ENCODE peak calls at places on chromosomes 7 and 10, in four cellular contexts. One of them, this sample, is unnamed.

GRCh38 chr10:3782099-3782455 is 2.9 kb downstream of the KLF6 start:
- DNase-seq in K562: no peak
- DNase-seq in A549: no peak
- DNase-seq in HepG2: no peak
- DNase-seq in this sample: no peak

GRCh38 chr7:66429498-66430163 is 199.1 kb upstream of the KCTD7 start:
- DNase-seq in K562: no peak
- DNase-seq in HepG2: peak
- DNase-seq in A549: no peak
- DNase-seq in this sample: no peak

GRCh38 chr10:2005546-2005945 is 268.2 kb upstream of the ADARB2 start:
- DNase-seq in K562: no peak
- DNase-seq in A549: no peak
- DNase-seq in HepG2: no peak
- DNase-seq in this sample: no peak

GRCh38 chr7:139588632-139589031 is 65.1 kb downstream of the CLEC2L start:
- DNase-seq in HepG2: no peak
- DNase-seq in K562: peak
- DNase-seq in A549: no peak
- DNase-seq in this sample: no peak

GRCh38 chr7:113561446-113561845 is 357.4 kb downstream of the PPP1R3A start:
- DNase-seq in K562: no peak
- DNase-seq in HepG2: no peak
- DNase-seq in A549: no peak
- DNase-seq in this sample: no peak

GRCh38 chr7:32070406-32071360 is at the start of gene PDE1C:
- DNase-seq in HepG2: no peak
- DNase-seq in K562: no peak
- DNase-seq in A549: peak
- DNase-seq in this sample: peak

GRCh38 chr10:62083868-62084267 is 182.4 kb downstream of the ARID5B start:
- DNase-seq in K562: no peak
- DNase-seq in HepG2: no peak
- DNase-seq in A549: no peak
- DNase-seq in this sample: no peak

GRCh38 chr7:37901890-37902524 is 14.6 kb downstream of the SFRP4 start:
- DNase-seq in A549: no peak
- DNase-seq in HepG2: peak
- DNase-seq in K562: no peak
- DNase-seq in this sample: no peak

GRCh38 chr7:67438174-67438837 is 441.7 kb downstream of the TYW1 start:
- DNase-seq in K562: peak
- DNase-seq in A549: no peak
- DNase-seq in HepG2: no peak
- DNase-seq in this sample: no peak

GRCh38 chr10:90871279-90871760 is 454 bp upstream of the RPP30 start:
- DNase-seq in HepG2: peak
- DNase-seq in A549: peak
- DNase-seq in K562: peak
- DNase-seq in this sample: peak

GRCh38 chr10:80471009-80471408 is 16.9 kb downstream of the TSPAN14 start:
- DNase-seq in K562: no peak
- DNase-seq in HepG2: no peak
- DNase-seq in A549: no peak
- DNase-seq in this sample: no peak

GRCh38 chr10:62502995-62503613 is 128.9 kb downstream of the ZNF365 start:
- DNase-seq in HepG2: no peak
- DNase-seq in K562: no peak
- DNase-seq in A549: no peak
- DNase-seq in this sample: no peak

GRCh38 chr10:47173929-47174442 is 126.0 kb upstream of the GDF10 start:
- DNase-seq in K562: no peak
- DNase-seq in A549: no peak
- DNase-seq in HepG2: no peak
- DNase-seq in this sample: no peak

GRCh38 chr10:34049887-34050286 is 715.4 kb upstream of the NRP1 start:
- DNase-seq in HepG2: no peak
- DNase-seq in A549: peak
- DNase-seq in K562: no peak
- DNase-seq in this sample: no peak

GRCh38 chr10:27893320-27894014 is 105.4 kb downstream of the ODAD2 start:
- DNase-seq in HepG2: no peak
- DNase-seq in A549: no peak
- DNase-seq in K562: no peak
- DNase-seq in this sample: no peak

GRCh38 chr10:33098966-33099663 is 141.1 kb upstream of the ITGB1 start:
- DNase-seq in A549: no peak
- DNase-seq in HepG2: no peak
- DNase-seq in K562: no peak
- DNase-seq in this sample: no peak

GRCh38 chr7:43723002-43723331 is 6.4 kb downstream of the COA1 start:
- DNase-seq in HepG2: no peak
- DNase-seq in K562: no peak
- DNase-seq in A549: no peak
- DNase-seq in this sample: no peak

GRCh38 chr7:24290004-24290641 is 6.1 kb downstream of the NPY start:
- DNase-seq in A549: peak
- DNase-seq in HepG2: peak
- DNase-seq in K562: peak
- DNase-seq in this sample: peak

GRCh38 chr7:90472805-90473540 is 3.5 kb downstream of the PTTG1IP2 start:
- DNase-seq in K562: no peak
- DNase-seq in HepG2: no peak
- DNase-seq in A549: no peak
- DNase-seq in this sample: no peak

GRCh38 chr10:132904814-132905649 is 37.3 kb downstream of the CFAP46 start:
- DNase-seq in K562: peak
- DNase-seq in A549: no peak
- DNase-seq in HepG2: peak
- DNase-seq in this sample: no peak

GRCh38 chr10:73042130-73042529 is 54.5 kb downstream of the P4HA1 start:
- DNase-seq in A549: no peak
- DNase-seq in HepG2: no peak
- DNase-seq in K562: no peak
- DNase-seq in this sample: no peak

GRCh38 chr10:73043766-73044377 is 52.8 kb downstream of the P4HA1 start:
- DNase-seq in A549: no peak
- DNase-seq in HepG2: no peak
- DNase-seq in K562: no peak
- DNase-seq in this sample: no peak

GRCh38 chr10:73039635-73040034 is 57.0 kb downstream of the P4HA1 start:
- DNase-seq in K562: no peak
- DNase-seq in HepG2: no peak
- DNase-seq in A549: no peak
- DNase-seq in this sample: no peak

GRCh38 chr10:73043319-73043718 is 53.3 kb downstream of the P4HA1 start:
- DNase-seq in K562: no peak
- DNase-seq in A549: no peak
- DNase-seq in HepG2: no peak
- DNase-seq in this sample: no peak

GRCh38 chr10:73044378-73045285 is 52.0 kb downstream of the P4HA1 start:
- DNase-seq in A549: no peak
- DNase-seq in K562: no peak
- DNase-seq in HepG2: no peak
- DNase-seq in this sample: no peak
- TF ChIP-seq HMGXB4 in A549: no peak
- TF ChIP-seq HMGXB4 in K562: no peak
- TF ChIP-seq HMGXB4 in HepG2: no peak
- TF ChIP-seq HMGXB4 in this sample: no peak

GRCh38 chr7:95686109-95686508 is 86.2 kb upstream of the DYNC1I1 start:
- DNase-seq in K562: no peak
- DNase-seq in A549: peak
- DNase-seq in HepG2: peak
- DNase-seq in this sample: peak
- TF ChIP-seq MAX in K562: no peak
- TF ChIP-seq MAX in A549: no peak
- TF ChIP-seq MAX in HepG2: no peak
- TF ChIP-seq MAX in this sample: no peak

GRCh38 chr7:2610466-2610865 is 21.3 kb upstream of the TTYH3 start:
- DNase-seq in K562: no peak
- DNase-seq in HepG2: no peak
- DNase-seq in A549: no peak
- DNase-seq in this sample: no peak
- TF ChIP-seq HMGXB4 in K562: no peak
- TF ChIP-seq HMGXB4 in HepG2: no peak
- TF ChIP-seq HMGXB4 in A549: no peak
- TF ChIP-seq HMGXB4 in this sample: no peak

GRCh38 chr7:134948246-134948645 is 38.1 kb upstream of the AGBL3 start:
- DNase-seq in A549: no peak
- DNase-seq in K562: no peak
- DNase-seq in HepG2: no peak
- DNase-seq in this sample: no peak
- TF ChIP-seq MAX in A549: no peak
- TF ChIP-seq MAX in K562: no peak
- TF ChIP-seq MAX in HepG2: no peak
- TF ChIP-seq MAX in this sample: no peak

DNA sequence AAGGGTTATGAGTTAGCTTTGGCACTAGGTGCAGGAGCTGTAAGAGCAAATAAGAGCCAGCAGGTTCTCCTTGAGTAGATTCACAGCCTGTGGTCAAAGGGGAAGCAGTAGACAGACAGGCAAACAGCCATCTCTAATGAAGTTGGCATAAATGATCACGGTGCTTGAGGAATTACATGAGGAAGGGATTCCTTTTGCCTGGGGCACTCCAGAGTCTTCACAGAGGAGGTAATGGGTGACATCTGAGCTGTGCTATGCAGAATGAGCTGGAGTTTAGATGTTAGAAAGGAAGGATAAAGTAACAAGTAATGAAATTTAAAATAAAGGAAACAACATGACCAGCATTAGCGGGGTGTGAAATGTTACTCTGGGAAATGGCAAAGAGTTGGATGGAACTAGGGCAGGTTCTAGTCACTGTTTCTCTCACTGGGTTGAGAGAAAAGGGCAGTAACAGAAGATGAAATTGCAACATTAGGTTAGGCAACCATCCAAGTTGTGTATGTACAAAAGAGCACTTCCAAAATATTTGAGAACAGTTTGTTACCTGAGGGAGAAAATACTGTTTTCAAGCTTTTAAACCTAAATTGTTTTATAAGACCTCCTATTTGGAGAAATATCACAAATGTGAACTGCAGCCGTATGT is 613.8 kb downstream of the PHTF2 start:
- DNase-seq in A549: no peak
- DNase-seq in K562: no peak
- DNase-seq in HepG2: no peak
- DNase-seq in this sample: no peak
- TF ChIP-seq HMGXB4 in A549: no peak
- TF ChIP-seq HMGXB4 in K562: no peak
- TF ChIP-seq HMGXB4 in HepG2: no peak
- TF ChIP-seq HMGXB4 in this sample: no peak

DNA sequence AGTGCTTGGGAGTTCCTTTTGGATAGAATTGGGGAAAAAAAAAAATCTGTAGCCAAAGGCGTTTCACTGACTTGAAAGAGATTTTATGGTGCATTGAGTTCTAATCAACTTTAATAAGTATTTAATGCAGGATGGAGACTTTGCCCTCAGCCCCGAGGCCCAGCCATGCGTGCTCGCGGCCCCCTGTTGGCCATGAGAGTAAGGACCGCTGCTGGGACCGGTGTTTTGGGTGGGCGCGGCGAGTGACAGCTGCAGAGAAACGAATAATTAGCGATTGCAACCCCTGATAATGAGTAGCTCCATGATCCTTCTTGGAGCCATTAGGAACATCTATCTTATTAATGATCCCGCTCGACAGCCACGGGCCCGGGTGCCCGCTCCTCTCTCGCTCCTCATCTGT is 347.4 kb downstream of the RPS24 start:
- DNase-seq in HepG2: no peak
- DNase-seq in A549: peak
- DNase-seq in K562: peak
- DNase-seq in this sample: peak
- TF ChIP-seq MAX in HepG2: no peak
- TF ChIP-seq MAX in A549: no peak
- TF ChIP-seq MAX in K562: no peak
- TF ChIP-seq MAX in this sample: no peak